ENCODE peak calls at places on chromosomes 11 and 22, in eight cellular contexts. A, K, G, H, L, B, Y and X are unnamed samples.

GRCh38 chr11:38538866-38539651 is 1941.0 kb upstream of the RAG2 start:
- DNase-seq in A (no peak), K (no peak), G (no peak), H (no peak), L (no peak), B (no peak), Y (no peak), X (no peak)

GRCh38 chr11:120184946-120185677 is 25.7 kb upstream of the OAF start:
- DNase-seq in A (peak; percentile 46), K (peak; percentile 85), G (peak; percentile 36), H (no peak), L (peak; percentile 73), B (peak; percentile 87), Y (peak; percentile 85), X (peak; percentile 91)

GRCh38 chr11:88484873-88485621 is 147.5 kb upstream of the CTSC start:
- DNase-seq in A (peak; percentile 80), K (peak; percentile 49), G (peak; percentile 26), H (no peak), L (peak; percentile 19), B (peak; percentile 70), Y (no peak), X (peak; percentile 57)

GRCh38 chr11:77776455-77776854 is 44.1 kb downstream of the RSF1 start:
- DNase-seq in A (no peak), K (no peak), G (no peak), H (no peak), L (no peak), B (no peak), Y (no peak), X (no peak)

GRCh38 chr22:25709758-25710157 is 32.2 kb upstream of the MYO18B start:
- DNase-seq in A (no peak), K (no peak), G (no peak), H (no peak), L (no peak), B (no peak), Y (no peak), X (no peak)

GRCh38 chr11:63609971-63610580 is 4.2 kb downstream of the PLAAT3 start:
- DNase-seq in A (peak; percentile 57), K (no peak), G (peak; percentile 58), H (no peak), L (no peak), B (no peak), Y (no peak), X (no peak)

GRCh38 chr11:1237128-1237580 is 14.3 kb downstream of the MUC5B start:
- DNase-seq in A (peak; percentile 31), K (no peak), G (no peak), H (no peak), L (no peak), B (peak; percentile 45), Y (no peak), X (no peak)

GRCh38 chr11:64969209-64969608 is 2.7 kb downstream of the MAJIN start:
- DNase-seq in A (no peak), K (no peak), G (peak; percentile 13), H (no peak), L (no peak), B (no peak), Y (no peak), X (no peak)

GRCh38 chr11:93895106-93895862 is 44.9 kb upstream of the VSTM5 start:
- DNase-seq in A (peak; percentile 63), K (peak; percentile 85), G (peak; percentile 88), H (no peak), L (no peak), B (no peak), Y (peak; percentile 40), X (peak; percentile 29)

GRCh38 chr22:47309946-47310345 is 547.5 kb downstream of the TBC1D22A start:
- DNase-seq in A (no peak), K (no peak), G (no peak), H (no peak), L (no peak), B (no peak), Y (no peak), X (no peak)

GRCh38 chr11:1906623-1907423 is 12.7 kb upstream of the TNNT3 start:
- DNase-seq in A (peak; percentile 62), K (no peak), G (no peak), H (no peak), L (no peak), B (no peak), Y (no peak), X (no peak)

GRCh38 chr22:41526802-41527799 is 17.2 kb downstream of the POLR3H start:
- DNase-seq in A (peak; percentile 89), K (peak; percentile 48), G (no peak), H (no peak), L (no peak), B (no peak), Y (no peak), X (peak; percentile 83)

GRCh38 chr11:115151010-115151409 is 353.2 kb downstream of the CADM1 start:
- DNase-seq in A (no peak), K (no peak), G (no peak), H (no peak), L (no peak), B (peak; percentile 6), Y (no peak), X (no peak)

GRCh38 chr11:130916238-130916855 is at the start of gene SNX19:
- DNase-seq in A (peak; percentile 96), K (peak; percentile 95), G (peak; percentile 87), H (peak; percentile 88), L (peak; percentile 87), B (peak; percentile 96), Y (peak; percentile 76), X (peak; percentile 95)

GRCh38 chr22:48241658-48242057 is 1479.2 kb downstream of the TBC1D22A start:
- DNase-seq in A (no peak), K (no peak), G (no peak), H (no peak), L (no peak), B (peak; percentile 37), Y (no peak), X (peak; percentile 17)

GRCh38 chr11:29005401-29005980 is 897.3 kb downstream of the METTL15 start:
- DNase-seq in A (peak; percentile 61), K (no peak), G (no peak), H (no peak), L (no peak), B (no peak), Y (no peak), X (no peak)

DNA sequence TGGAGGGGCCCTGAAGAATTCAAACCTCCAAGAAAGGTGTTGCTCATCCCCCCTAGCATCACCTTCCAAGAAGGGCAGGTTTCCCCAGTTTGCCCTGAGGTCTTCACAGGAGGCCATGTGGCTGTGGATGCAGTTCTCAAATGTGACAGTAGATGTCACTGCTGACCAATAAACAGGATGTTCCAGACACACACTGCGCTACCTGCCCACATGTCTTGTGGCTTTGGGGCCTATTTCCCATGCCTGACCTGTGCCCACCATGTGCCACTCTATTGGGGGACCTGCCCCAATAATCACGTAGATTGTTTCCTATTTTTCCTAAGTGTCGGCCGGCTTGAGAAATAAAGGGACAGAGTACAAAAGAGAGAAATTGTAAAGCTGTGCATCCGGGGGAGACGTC is 4.5 kb downstream of the GSTT2 start:
- DNase-seq in A (no peak), K (no peak), G (no peak), H (no peak), L (no peak), B (no peak), Y (no peak), X (no peak)
- TF ChIP-seq CTCF in A (no peak), K (no peak), G (peak; percentile 44), H (no peak), L (peak; percentile 48), B (peak; percentile 80), Y (no peak), X (peak; percentile 25)

GRCh38 chr11:73963861-73964260 is 13.0 kb downstream of the DNAJB13 start:
- DNase-seq in A (no peak), K (no peak), G (no peak), H (no peak), L (no peak), B (peak; percentile 8), Y (no peak), X (no peak)

GRCh38 chr11:73962097-73962705 is 11.4 kb downstream of the DNAJB13 start:
- DNase-seq in A (no peak), K (no peak), G (no peak), H (no peak), L (no peak), B (peak; percentile 4), Y (no peak), X (no peak)

GRCh38 chr11:73968356-73968966 is 14.2 kb downstream of the UCP2 start:
- DNase-seq in A (no peak), K (no peak), G (no peak), H (no peak), L (no peak), B (no peak), Y (no peak), X (no peak)

GRCh38 chr11:73965764-73966121 is 14.9 kb downstream of the DNAJB13 start:
- DNase-seq in A (peak; percentile 39), K (no peak), G (no peak), H (no peak), L (no peak), B (no peak), Y (no peak), X (no peak)

GRCh38 chr11:73965076-73965763 is 14.4 kb downstream of the DNAJB13 start:
- DNase-seq in A (no peak), K (no peak), G (no peak), H (no peak), L (no peak), B (no peak), Y (no peak), X (no peak)
- H3K4me1 ChIP-seq in A (no peaks in the 10 kb centered on the region), K (no peaks in the 10 kb centered on the region), G (peaks cover 2% of the 10 kb centered on the region), H (no peaks in the 10 kb centered on the region), L (no peaks in the 10 kb centered on the region), B (peaks cover 2% of the 10 kb centered on the region), Y (peaks cover 13% of the 10 kb centered on the region), X (no peaks in the 10 kb centered on the region)

DNA sequence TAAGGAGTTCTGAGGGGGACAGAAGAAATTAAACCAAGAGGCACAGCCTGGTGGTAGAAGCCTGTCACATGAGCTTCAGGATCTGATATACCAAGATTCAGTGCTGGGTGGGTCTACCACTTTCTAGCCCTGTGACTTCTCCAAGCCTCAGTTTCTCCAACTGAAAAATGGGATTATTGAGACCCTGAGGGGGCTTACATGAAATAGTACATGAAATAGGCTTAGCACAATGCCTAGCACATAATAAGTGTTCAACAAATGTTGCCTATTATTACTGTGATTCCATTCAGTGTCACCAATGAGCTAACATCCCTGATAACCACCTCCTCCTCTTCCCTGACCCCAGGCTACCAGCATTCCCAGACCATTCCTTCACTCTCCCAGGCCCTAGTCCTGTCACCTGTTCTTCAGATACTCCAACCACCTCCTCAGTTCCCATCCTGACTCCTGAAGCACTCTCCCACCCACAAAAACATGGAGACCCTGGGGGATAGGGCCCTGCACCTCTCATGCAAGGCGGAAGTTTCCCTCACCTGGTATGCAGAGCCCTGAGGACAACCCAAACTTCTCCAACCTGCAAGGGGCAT is 1.8 kb downstream of the TNKS1BP1 start:
- DNase-seq in A (no peak), K (no peak), G (peak; percentile 34), H (no peak), L (no peak), B (no peak), Y (no peak), X (no peak)
- TF ChIP-seq CTCF in A (no peak), K (no peak), G (no peak), H (peak; percentile 17), L (no peak), B (no peak), Y (no peak), X (no peak)

DNA sequence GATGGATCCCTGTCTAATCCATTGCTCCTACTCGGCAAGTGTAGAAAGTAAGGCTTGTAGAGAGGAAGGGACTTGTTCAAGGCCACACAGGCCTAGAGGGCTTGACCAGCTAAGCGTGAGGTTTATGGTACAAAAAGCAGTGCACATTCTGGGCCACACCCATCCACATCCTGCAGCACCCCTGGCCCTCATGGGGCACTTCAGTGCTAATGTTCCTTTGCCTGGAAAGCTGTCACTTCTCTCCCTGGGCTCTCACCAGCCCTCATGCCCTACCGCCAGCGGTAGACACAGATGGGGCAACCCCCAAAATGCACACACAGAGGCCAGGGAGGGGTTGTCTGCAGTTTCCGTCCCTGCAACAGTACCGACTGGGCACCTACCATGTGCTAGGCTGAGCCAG is 7.1 kb upstream of the MGAT3 start:
- DNase-seq in A (no peak), K (no peak), G (no peak), H (no peak), L (no peak), B (no peak), Y (no peak), X (no peak)
- H3K4me1 ChIP-seq in A (peaks cover 11% of the 10 kb centered on the region), K (peaks cover 14% of the 10 kb centered on the region), G (no peaks in the 10 kb centered on the region), H (no peaks in the 10 kb centered on the region), L (no peaks in the 10 kb centered on the region), B (no peaks in the 10 kb centered on the region), Y (peaks cover 27% of the 10 kb centered on the region), X (no peaks in the 10 kb centered on the region)